ENCODE peak calls at places on chromosomes 11 and 22, in nine cellular contexts. H is neuronal stem cell, G is stomach, J is breast epithelium, K is suprapubic skin, Z is neural progenitor cell, W is fibroblast of lung, E is upper lobe of right lung, S is Peyer's patch. R is an unnamed sample. For H3K36me3, the result is how much of the 10 kb centered on the place peaks cover.

GRCh38 chr11:102836290-102836875 is 7.0 kb downstream of the MMP3 start:
- DNase-seq in H (no peak), G (no peak), J (peak), K (no peak), Z (no peak), W (peak), E (no peak), S (no peak), R (no peak)

GRCh38 chr11:5265832-5266231 is 3.9 kb downstream of the HBE1 start:
- DNase-seq in H (no peak), G (no peak), J (no peak), K (no peak), Z (no peak), W (no peak), E (no peak), S (no peak), R (no peak)

GRCh38 chr22:17828502-17829080 is 54.3 kb upstream of the BID start:
- DNase-seq in H (no peak), G (no peak), J (no peak), K (no peak), Z (no peak), W (no peak), E (no peak), S (no peak), R (no peak)

GRCh38 chr22:23856721-23857605 is 712 bp upstream of the SLC2A11 start:
- DNase-seq in H (peak), G (no peak), J (peak), K (no peak), Z (peak), W (peak), E (peak), S (peak), R (no peak)

GRCh38 chr11:128716661-128717210 is 22.9 kb downstream of the FLI1 start:
- DNase-seq in H (no peak), G (no peak), J (no peak), K (no peak), Z (peak), W (peak), E (no peak), S (peak), R (peak)

GRCh38 chr11:8019671-8020597 is 32.8 kb downstream of the EIF3F start:
- DNase-seq in H (no peak), G (no peak), J (no peak), K (no peak), Z (peak), W (no peak), E (peak), S (no peak), R (no peak)

GRCh38 chr11:62713343-62713742 is 5.9 kb downstream of the GNG3 start:
- DNase-seq in H (no peak), G (peak), J (no peak), K (no peak), Z (no peak), W (no peak), E (no peak), S (no peak), R (no peak)

GRCh38 chr22:46893281-46894020 is 131.0 kb downstream of the TBC1D22A start:
- DNase-seq in H (no peak), G (peak), J (no peak), K (peak), Z (no peak), W (no peak), E (peak), S (no peak), R (no peak)

GRCh38 chr11:22193348-22194051 is 615 bp downstream of the ANO5 start:
- DNase-seq in H (peak), G (peak), J (no peak), K (no peak), Z (peak), W (no peak), E (peak), S (no peak), R (no peak)

GRCh38 chr11:40514124-40514523 is 945.3 kb downstream of the LRRC4C start:
- DNase-seq in H (no peak), G (no peak), J (no peak), K (no peak), Z (no peak), W (peak), E (no peak), S (no peak), R (no peak)

GRCh38 chr11:62853279-62853965 is 14.0 kb upstream of the WDR74 start:
- DNase-seq in H (no peak), G (no peak), J (no peak), K (no peak), Z (no peak), W (no peak), E (no peak), S (no peak), R (no peak)

GRCh38 chr11:119375629-119376196 is 5.8 kb downstream of the USP2 start:
- DNase-seq in H (no peak), G (no peak), J (peak), K (peak), Z (peak), W (peak), E (peak), S (no peak), R (no peak)

GRCh38 chr11:13680501-13681264 is 12.2 kb downstream of the FAR1 start:
- DNase-seq in H (no peak), G (no peak), J (no peak), K (no peak), Z (no peak), W (peak), E (no peak), S (no peak), R (no peak)

GRCh38 chr11:133945087-133945974 is 11.4 kb downstream of the IGSF9B start:
- DNase-seq in H (no peak), G (no peak), J (no peak), K (no peak), Z (no peak), W (no peak), E (no peak), S (peak), R (peak)

GRCh38 chr11:23023319-23023718 is 163.0 kb upstream of the CCDC179 start:
- DNase-seq in H (no peak), G (no peak), J (no peak), K (no peak), Z (no peak), W (no peak), E (no peak), S (no peak), R (no peak)

GRCh38 chr22:35037089-35037488 is 28.9 kb upstream of the ISX start:
- DNase-seq in H (peak), G (no peak), J (no peak), K (no peak), Z (peak), W (no peak), E (no peak), S (no peak), R (no peak)

GRCh38 chr11:59891781-59892181 is 13.2 kb downstream of the OOSP3 start:
- DNase-seq in H (peak), G (no peak), J (no peak), K (no peak), Z (peak), W (no peak), E (no peak), S (no peak), R (no peak)

GRCh38 chr11:74826901-74827300 is 78.3 kb downstream of the RNF169 start:
- DNase-seq in H (no peak), G (no peak), J (no peak), K (no peak), Z (no peak), W (no peak), E (no peak), S (no peak), R (no peak)

GRCh38 chr11:36002196-36002595 is 58.3 kb downstream of the LDLRAD3 start:
- DNase-seq in H (peak), G (no peak), J (peak), K (no peak), Z (peak), W (no peak), E (no peak), S (no peak), R (no peak)

GRCh38 chr11:122209619-122210377 is 93.8 kb upstream of the BLID start:
- DNase-seq in H (no peak), G (no peak), J (peak), K (peak), Z (no peak), W (peak), E (no peak), S (no peak), R (no peak)

GRCh38 chr11:119759324-119759723 is 30.3 kb upstream of the NECTIN1 start:
- DNase-seq in H (no peak), G (no peak), J (no peak), K (no peak), Z (no peak), W (peak), E (peak), S (no peak), R (no peak)

GRCh38 chr11:100328626-100329340 is 358.3 kb upstream of the ARHGAP42 start:
- DNase-seq in H (no peak), G (no peak), J (no peak), K (no peak), Z (peak), W (peak), E (no peak), S (no peak), R (no peak)

GRCh38 chr22:44813416-44813815 is 61.0 kb downstream of the ARHGAP8 start:
- DNase-seq in H (no peak), G (no peak), J (no peak), K (no peak), Z (no peak), W (no peak), E (no peak), S (no peak), R (no peak)

GRCh38 chr11:11574373-11574772 is 47.4 kb downstream of the GALNT18 start:
- DNase-seq in H (no peak), G (no peak), J (no peak), K (no peak), Z (no peak), W (no peak), E (no peak), S (no peak), R (no peak)

GRCh38 chr11:122731500-122731913 is 76.0 kb downstream of the UBASH3B start:
- DNase-seq in H (no peak), G (no peak), J (no peak), K (no peak), Z (no peak), W (peak), E (no peak), S (no peak), R (no peak)

GRCh38 chr11:117183724-117184349 is 5.3 kb downstream of the SIDT2 start:
- DNase-seq in H (no peak), G (peak), J (peak), K (no peak), Z (no peak), W (no peak), E (no peak), S (peak), R (no peak)

GRCh38 chr11:83159901-83160865 is 3.3 kb downstream of the PCF11 start:
- DNase-seq in H (no peak), G (peak), J (peak), K (no peak), Z (no peak), W (peak), E (no peak), S (no peak), R (no peak)

GRCh38 chr11:126533560-126533959 is 178.1 kb downstream of the ST3GAL4 start:
- DNase-seq in H (no peak), G (no peak), J (no peak), K (no peak), Z (no peak), W (no peak), E (no peak), S (no peak), R (no peak)

GRCh38 chr11:126542621-126543020 is 187.1 kb downstream of the ST3GAL4 start:
- DNase-seq in H (no peak), G (no peak), J (no peak), K (no peak), Z (no peak), W (no peak), E (no peak), S (no peak), R (no peak)

GRCh38 chr11:126538071-126538470 is 182.6 kb downstream of the ST3GAL4 start:
- DNase-seq in H (no peak), G (no peak), J (no peak), K (no peak), Z (no peak), W (no peak), E (no peak), S (no peak), R (no peak)

GRCh38 chr11:126534141-126534805 is 178.8 kb downstream of the ST3GAL4 start:
- DNase-seq in H (no peak), G (no peak), J (no peak), K (no peak), Z (peak), W (no peak), E (no peak), S (no peak), R (no peak)

DNA sequence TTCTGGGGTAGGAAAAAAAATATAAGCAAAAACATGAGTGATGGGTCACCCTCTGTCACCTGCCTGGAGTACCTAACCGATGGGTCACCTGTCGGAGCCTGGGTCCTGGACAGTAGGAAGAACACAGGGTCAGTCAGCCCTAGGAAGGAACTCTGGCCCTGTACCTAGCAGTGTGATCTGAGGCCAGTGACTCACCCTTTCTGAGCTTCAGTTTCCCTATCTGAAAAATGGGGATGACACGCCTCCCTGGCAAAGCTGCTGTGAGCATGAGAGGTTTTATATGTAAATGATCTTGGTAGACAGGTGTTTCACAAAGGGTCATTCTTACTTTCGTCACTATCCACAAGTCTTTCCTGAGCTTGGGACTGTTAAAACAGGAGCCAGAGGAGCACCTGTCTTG is 182.0 kb downstream of the ST3GAL4 start:
- DNase-seq in H (no peak), G (no peak), J (no peak), K (no peak), Z (no peak), W (no peak), E (no peak), S (no peak), R (no peak)
- H3K36me3 ChIP-seq in H (under half), G (under half), J (under half), K (under half), Z (under half), W (under half), E (under half), S (under half), R (under half)

DNA sequence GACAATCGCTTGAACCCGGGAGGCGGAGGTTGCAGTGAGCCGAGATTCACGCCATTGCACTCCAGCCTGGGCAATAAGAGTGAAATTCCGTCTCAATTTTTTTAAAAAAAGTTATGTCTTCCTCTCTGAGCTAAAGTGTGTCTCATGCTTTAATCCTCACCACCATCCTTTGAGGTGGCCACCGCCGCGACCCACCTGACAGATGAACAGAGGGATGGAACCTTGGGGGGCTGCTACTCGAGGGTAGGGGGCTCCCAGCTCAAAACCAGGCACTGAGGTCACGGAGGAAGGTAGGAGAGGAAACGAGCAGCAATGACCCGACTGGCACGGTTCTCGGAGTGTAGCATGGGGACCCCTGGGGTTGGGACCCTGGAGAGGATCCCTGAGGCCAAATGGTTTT is 10.7 kb upstream of the POLDIP3 start:
- DNase-seq in H (no peak), G (no peak), J (no peak), K (no peak), Z (no peak), W (no peak), E (no peak), S (no peak), R (no peak)
- H3K36me3 ChIP-seq in H (half or more), G (half or more), J (under half), K (half or more), Z (under half), W (under half), E (half or more), S (under half), R (under half)

GRCh38 chr11:130310622-130311021 is 4.1 kb downstream of the ZBTB44 start:
- DNase-seq in H (no peak), G (no peak), J (no peak), K (no peak), Z (no peak), W (no peak), E (no peak), S (no peak), R (no peak)

GRCh38 chr11:130312046-130312445 is 2.7 kb downstream of the ZBTB44 start:
- DNase-seq in H (no peak), G (no peak), J (no peak), K (no peak), Z (no peak), W (no peak), E (no peak), S (no peak), R (no peak)

GRCh38 chr11:130313383-130314183 is 1.1 kb downstream of the ZBTB44 start:
- DNase-seq in H (no peak), G (no peak), J (no peak), K (no peak), Z (no peak), W (peak), E (no peak), S (no peak), R (no peak)

GRCh38 chr11:130308059-130308458 is 6.7 kb downstream of the ZBTB44 start:
- DNase-seq in H (no peak), G (no peak), J (no peak), K (no peak), Z (no peak), W (no peak), E (no peak), S (no peak), R (no peak)

GRCh38 chr11:130308925-130309324 is 5.8 kb downstream of the ZBTB44 start:
- DNase-seq in H (no peak), G (no peak), J (no peak), K (no peak), Z (no peak), W (no peak), E (no peak), S (no peak), R (no peak)
- H3K36me3 ChIP-seq in H (under half), G (under half), J (under half), K (under half), Z (under half), W (under half), E (under half), S (under half), R (under half)

DNA sequence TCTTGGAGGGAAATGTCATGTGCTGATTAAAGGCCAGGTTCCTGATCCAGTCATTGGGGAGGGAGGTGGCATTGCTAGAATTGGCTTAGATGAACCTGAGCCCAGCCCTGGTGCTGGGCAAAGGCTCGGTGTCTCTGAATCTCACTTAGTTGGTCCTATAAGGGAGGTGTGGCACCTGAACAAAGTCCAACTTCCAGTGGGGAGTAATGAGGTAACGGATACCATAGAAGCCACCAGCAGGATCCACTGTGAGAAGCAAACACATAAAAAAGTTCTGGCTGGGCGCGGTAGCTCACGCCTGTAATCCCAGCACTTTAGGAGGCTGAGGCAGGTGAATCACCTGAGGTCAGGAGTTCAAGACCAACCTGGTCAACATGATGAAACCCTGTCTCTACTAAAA is 26.6 kb downstream of the PRDM11 start:
- DNase-seq in H (no peak), G (no peak), J (no peak), K (no peak), Z (no peak), W (no peak), E (no peak), S (no peak), R (no peak)
- H3K36me3 ChIP-seq in H (under half), G (under half), J (under half), K (under half), Z (under half), W (under half), E (under half), S (under half), R (under half)

GRCh38 chr22:41664951-41665350 is 23.7 kb downstream of the SNU13 start:
- DNase-seq in H (no peak), G (no peak), J (no peak), K (peak), Z (no peak), W (no peak), E (no peak), S (no peak), R (no peak)

GRCh38 chr22:41661713-41662112 is 27.0 kb downstream of the SNU13 start:
- DNase-seq in H (no peak), G (no peak), J (no peak), K (no peak), Z (no peak), W (no peak), E (no peak), S (no peak), R (no peak)

GRCh38 chr22:41661088-41661487 is 27.6 kb downstream of the SNU13 start:
- DNase-seq in H (no peak), G (no peak), J (no peak), K (no peak), Z (no peak), W (no peak), E (no peak), S (no peak), R (no peak)

GRCh38 chr22:41660416-41660815 is 28.3 kb downstream of the SNU13 start:
- DNase-seq in H (no peak), G (no peak), J (no peak), K (no peak), Z (no peak), W (no peak), E (no peak), S (no peak), R (no peak)

DNA sequence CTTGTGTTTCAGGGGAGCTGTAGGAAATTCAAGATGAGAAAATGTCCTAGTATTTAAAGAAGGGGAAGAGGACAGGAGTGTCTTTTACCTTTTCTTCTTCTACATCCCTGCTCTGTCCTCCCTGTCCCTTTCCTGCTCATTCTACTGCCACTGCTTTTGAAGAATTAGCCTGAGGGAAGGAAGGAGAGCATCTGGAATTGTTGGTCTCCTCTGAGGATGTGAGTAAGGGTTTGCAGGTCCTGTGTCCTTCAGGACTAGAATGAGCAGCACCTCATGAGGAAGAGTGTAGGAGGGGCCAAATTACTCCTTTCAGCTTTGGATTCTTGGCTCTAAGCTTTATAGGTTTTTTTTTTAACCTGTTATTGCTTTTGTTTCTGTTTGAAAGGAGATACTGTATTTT is 24.2 kb downstream of the SNU13 start:
- DNase-seq in H (no peak), G (no peak), J (no peak), K (no peak), Z (no peak), W (no peak), E (no peak), S (no peak), R (no peak)
- H3K36me3 ChIP-seq in H (half or more), G (half or more), J (under half), K (half or more), Z (under half), W (under half), E (half or more), S (under half), R (under half)

DNA sequence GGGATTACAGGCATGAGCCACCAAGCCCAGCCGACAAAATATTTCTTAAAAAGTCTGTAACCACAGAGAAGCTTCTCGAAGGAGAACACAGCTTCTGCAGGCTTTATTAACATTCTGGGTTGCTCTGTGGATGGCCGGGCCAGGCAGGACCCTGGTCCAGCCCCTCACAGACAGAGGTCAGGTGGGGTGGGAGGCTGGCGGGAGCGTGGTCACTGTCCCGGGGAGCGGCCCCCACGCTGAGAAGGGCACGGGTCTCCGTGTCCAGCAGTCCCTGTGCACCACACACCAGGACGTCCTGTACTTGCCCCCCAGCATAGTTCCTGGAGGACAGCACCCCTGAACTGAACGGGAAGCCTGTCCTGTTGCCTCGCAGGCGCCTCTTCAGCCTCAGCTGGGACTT is 19.4 kb downstream of the DRD4 start:
- DNase-seq in H (no peak), G (no peak), J (no peak), K (no peak), Z (no peak), W (no peak), E (no peak), S (no peak), R (no peak)
- H3K36me3 ChIP-seq in H (half or more), G (under half), J (under half), K (under half), Z (under half), W (under half), E (under half), S (under half), R (under half)